ENCODE peak calls at places on chromosomes 3 and 15, in nine cellular contexts. One of them, this sample, is unnamed.
A peak's percentile ranks its signal among the peaks of the same experiment; 100 is the strongest.

GRCh38 chr15:54280726-54281125 is 302.5 kb downstream of the UNC13C start:
- DNase-seq in fibroblast of the aortic adventitia: no peak
- DNase-seq in mucosa of descending colon: no peak
- DNase-seq in right atrium auricular region: no peak
- DNase-seq in MCF 10A: no peak
- DNase-seq in B cell: no peak
- DNase-seq in heart left ventricle: no peak
- DNase-seq in uterus: no peak
- DNase-seq in cardiac fibroblast: no peak
- DNase-seq in this sample: no peak

GRCh38 chr3:38131621-38132369 is 5.1 kb downstream of the ACAA1 start:
- DNase-seq in fibroblast of the aortic adventitia: peak; percentile 42
- DNase-seq in mucosa of descending colon: peak; percentile 59
- DNase-seq in right atrium auricular region: no peak
- DNase-seq in MCF 10A: peak; percentile 60
- DNase-seq in B cell: peak; percentile 22
- DNase-seq in heart left ventricle: no peak
- DNase-seq in uterus: peak; percentile 12
- DNase-seq in cardiac fibroblast: peak; percentile 56
- DNase-seq in this sample: peak; percentile 47

GRCh38 chr3:69081583-69082262 is 1.6 kb upstream of the UBA3 start:
- DNase-seq in fibroblast of the aortic adventitia: no peak
- DNase-seq in mucosa of descending colon: no peak
- DNase-seq in right atrium auricular region: no peak
- DNase-seq in MCF 10A: peak; percentile 70
- DNase-seq in B cell: no peak
- DNase-seq in heart left ventricle: no peak
- DNase-seq in uterus: no peak
- DNase-seq in cardiac fibroblast: no peak
- DNase-seq in this sample: peak; percentile 35

GRCh38 chr3:85159376-85159775 is 200.6 kb downstream of the CADM2 start:
- DNase-seq in fibroblast of the aortic adventitia: no peak
- DNase-seq in mucosa of descending colon: peak; percentile 61
- DNase-seq in right atrium auricular region: no peak
- DNase-seq in MCF 10A: no peak
- DNase-seq in B cell: no peak
- DNase-seq in heart left ventricle: no peak
- DNase-seq in uterus: no peak
- DNase-seq in cardiac fibroblast: no peak
- DNase-seq in this sample: no peak

GRCh38 chr3:161401389-161401788 is 30.1 kb upstream of the SPTSSB start:
- DNase-seq in fibroblast of the aortic adventitia: no peak
- DNase-seq in mucosa of descending colon: no peak
- DNase-seq in right atrium auricular region: no peak
- DNase-seq in MCF 10A: no peak
- DNase-seq in B cell: no peak
- DNase-seq in heart left ventricle: no peak
- DNase-seq in uterus: no peak
- DNase-seq in cardiac fibroblast: no peak
- DNase-seq in this sample: no peak

GRCh38 chr3:21795863-21796392 is 44.9 kb upstream of the ZNF385D start:
- DNase-seq in fibroblast of the aortic adventitia: no peak
- DNase-seq in mucosa of descending colon: no peak
- DNase-seq in right atrium auricular region: no peak
- DNase-seq in MCF 10A: no peak
- DNase-seq in B cell: no peak
- DNase-seq in heart left ventricle: no peak
- DNase-seq in uterus: no peak
- DNase-seq in cardiac fibroblast: no peak
- DNase-seq in this sample: no peak

GRCh38 chr15:55742927-55743614 is at the start of gene PRTG:
- DNase-seq in fibroblast of the aortic adventitia: peak; percentile 75
- DNase-seq in mucosa of descending colon: peak; percentile 38
- DNase-seq in right atrium auricular region: peak; percentile 66
- DNase-seq in MCF 10A: peak; percentile 65
- DNase-seq in B cell: no peak
- DNase-seq in heart left ventricle: peak; percentile 79
- DNase-seq in uterus: peak; percentile 77
- DNase-seq in cardiac fibroblast: peak; percentile 74
- DNase-seq in this sample: no peak

GRCh38 chr3:128360243-128360642 is 106.4 kb downstream of the DNAJB8 start:
- DNase-seq in fibroblast of the aortic adventitia: no peak
- DNase-seq in mucosa of descending colon: no peak
- DNase-seq in right atrium auricular region: no peak
- DNase-seq in MCF 10A: no peak
- DNase-seq in B cell: no peak
- DNase-seq in heart left ventricle: no peak
- DNase-seq in uterus: no peak
- DNase-seq in cardiac fibroblast: peak; percentile 10
- DNase-seq in this sample: no peak

GRCh38 chr15:96170616-96171270 is 159.8 kb upstream of the NR2F2 start:
- DNase-seq in fibroblast of the aortic adventitia: no peak
- DNase-seq in mucosa of descending colon: no peak
- DNase-seq in right atrium auricular region: no peak
- DNase-seq in MCF 10A: no peak
- DNase-seq in B cell: no peak
- DNase-seq in heart left ventricle: no peak
- DNase-seq in uterus: no peak
- DNase-seq in cardiac fibroblast: no peak
- DNase-seq in this sample: no peak

GRCh38 chr3:40306336-40306735 is 3.2 kb upstream of the EIF1B start:
- DNase-seq in fibroblast of the aortic adventitia: no peak
- DNase-seq in mucosa of descending colon: no peak
- DNase-seq in right atrium auricular region: no peak
- DNase-seq in MCF 10A: no peak
- DNase-seq in B cell: no peak
- DNase-seq in heart left ventricle: no peak
- DNase-seq in uterus: no peak
- DNase-seq in cardiac fibroblast: peak; percentile 12
- DNase-seq in this sample: no peak

GRCh38 chr15:48935236-48935635 is 28.5 kb downstream of the SHC4 start:
- DNase-seq in fibroblast of the aortic adventitia: no peak
- DNase-seq in mucosa of descending colon: no peak
- DNase-seq in right atrium auricular region: no peak
- DNase-seq in MCF 10A: no peak
- DNase-seq in B cell: no peak
- DNase-seq in heart left ventricle: no peak
- DNase-seq in uterus: no peak
- DNase-seq in cardiac fibroblast: no peak
- DNase-seq in this sample: no peak

GRCh38 chr3:171142985-171143384 is 116.5 kb upstream of the SLC2A2 start:
- DNase-seq in fibroblast of the aortic adventitia: peak; percentile 43
- DNase-seq in mucosa of descending colon: no peak
- DNase-seq in right atrium auricular region: no peak
- DNase-seq in MCF 10A: peak; percentile 59
- DNase-seq in B cell: no peak
- DNase-seq in heart left ventricle: no peak
- DNase-seq in uterus: no peak
- DNase-seq in cardiac fibroblast: peak; percentile 16
- DNase-seq in this sample: no peak

GRCh38 chr15:73331501-73331900 is 37.3 kb downstream of the HCN4 start:
- DNase-seq in fibroblast of the aortic adventitia: no peak
- DNase-seq in mucosa of descending colon: no peak
- DNase-seq in right atrium auricular region: no peak
- DNase-seq in MCF 10A: no peak
- DNase-seq in B cell: no peak
- DNase-seq in heart left ventricle: no peak
- DNase-seq in uterus: no peak
- DNase-seq in cardiac fibroblast: no peak
- DNase-seq in this sample: no peak

GRCh38 chr3:131083190-131083863 is 56.6 kb downstream of the NEK11 start:
- DNase-seq in fibroblast of the aortic adventitia: peak; percentile 15
- DNase-seq in mucosa of descending colon: peak; percentile 20
- DNase-seq in right atrium auricular region: no peak
- DNase-seq in MCF 10A: peak; percentile 1
- DNase-seq in B cell: peak; percentile 2
- DNase-seq in heart left ventricle: peak; percentile 38
- DNase-seq in uterus: no peak
- DNase-seq in cardiac fibroblast: peak; percentile 14
- DNase-seq in this sample: no peak

GRCh38 chr3:50600141-50600753 is 11.3 kb downstream of the CISH start:
- DNase-seq in fibroblast of the aortic adventitia: no peak
- DNase-seq in mucosa of descending colon: no peak
- DNase-seq in right atrium auricular region: no peak
- DNase-seq in MCF 10A: no peak
- DNase-seq in B cell: no peak
- DNase-seq in heart left ventricle: no peak
- DNase-seq in uterus: no peak
- DNase-seq in cardiac fibroblast: no peak
- DNase-seq in this sample: peak; percentile 65

GRCh38 chr15:66172339-66172980 is 81.1 kb downstream of the MEGF11 start:
- DNase-seq in fibroblast of the aortic adventitia: no peak
- DNase-seq in mucosa of descending colon: no peak
- DNase-seq in right atrium auricular region: no peak
- DNase-seq in MCF 10A: no peak
- DNase-seq in B cell: no peak
- DNase-seq in heart left ventricle: no peak
- DNase-seq in uterus: no peak
- DNase-seq in cardiac fibroblast: no peak
- DNase-seq in this sample: no peak

GRCh38 chr15:94924971-94925593 is 693.7 kb downstream of the MCTP2 start:
- DNase-seq in fibroblast of the aortic adventitia: no peak
- DNase-seq in mucosa of descending colon: no peak
- DNase-seq in right atrium auricular region: peak; percentile 67
- DNase-seq in MCF 10A: no peak
- DNase-seq in B cell: no peak
- DNase-seq in heart left ventricle: no peak
- DNase-seq in uterus: no peak
- DNase-seq in cardiac fibroblast: peak; percentile 3
- DNase-seq in this sample: no peak

GRCh38 chr3:165070682-165071081 is 7.6 kb downstream of the SI start:
- DNase-seq in fibroblast of the aortic adventitia: no peak
- DNase-seq in mucosa of descending colon: peak; percentile 15
- DNase-seq in right atrium auricular region: no peak
- DNase-seq in MCF 10A: peak; percentile 2
- DNase-seq in B cell: no peak
- DNase-seq in heart left ventricle: no peak
- DNase-seq in uterus: no peak
- DNase-seq in cardiac fibroblast: no peak
- DNase-seq in this sample: no peak

GRCh38 chr3:54891540-54891897 is 36.3 kb downstream of the LRTM1 start:
- DNase-seq in fibroblast of the aortic adventitia: peak; percentile 96
- DNase-seq in mucosa of descending colon: peak; percentile 78
- DNase-seq in right atrium auricular region: peak; percentile 88
- DNase-seq in MCF 10A: peak; percentile 99
- DNase-seq in B cell: no peak
- DNase-seq in heart left ventricle: peak; percentile 72
- DNase-seq in uterus: peak; percentile 90
- DNase-seq in cardiac fibroblast: peak; percentile 96
- DNase-seq in this sample: no peak
- TF ChIP-seq CTCF in fibroblast of the aortic adventitia: peak; percentile 77
- TF ChIP-seq CTCF in mucosa of descending colon: peak; percentile 28
- TF ChIP-seq CTCF in right atrium auricular region: peak; percentile 27
- TF ChIP-seq CTCF in MCF 10A: peak; percentile 42
- TF ChIP-seq CTCF in B cell: no peak
- TF ChIP-seq CTCF in heart left ventricle: peak; percentile 30
- TF ChIP-seq CTCF in uterus: peak; percentile 55
- TF ChIP-seq CTCF in cardiac fibroblast: peak; percentile 70
- TF ChIP-seq CTCF in this sample: no peak

GRCh38 chr3:138479355-138479964 is 45.0 kb downstream of the ESYT3 start:
- DNase-seq in fibroblast of the aortic adventitia: peak; percentile 46
- DNase-seq in mucosa of descending colon: peak; percentile 38
- DNase-seq in right atrium auricular region: no peak
- DNase-seq in MCF 10A: peak; percentile 62
- DNase-seq in B cell: peak; percentile 28
- DNase-seq in heart left ventricle: no peak
- DNase-seq in uterus: no peak
- DNase-seq in cardiac fibroblast: peak; percentile 58
- DNase-seq in this sample: peak; percentile 60
- TF ChIP-seq CTCF in fibroblast of the aortic adventitia: peak; percentile 87
- TF ChIP-seq CTCF in mucosa of descending colon: peak; percentile 29
- TF ChIP-seq CTCF in right atrium auricular region: peak; percentile 38
- TF ChIP-seq CTCF in MCF 10A: peak; percentile 88
- TF ChIP-seq CTCF in B cell: peak; percentile 51
- TF ChIP-seq CTCF in heart left ventricle: peak; percentile 36
- TF ChIP-seq CTCF in uterus: no peak
- TF ChIP-seq CTCF in cardiac fibroblast: peak; percentile 89
- TF ChIP-seq CTCF in this sample: peak; percentile 58

GRCh38 chr3:140910860-140911259 is 30.8 kb upstream of the SLC25A36 start:
- DNase-seq in fibroblast of the aortic adventitia: peak; percentile 20
- DNase-seq in mucosa of descending colon: no peak
- DNase-seq in right atrium auricular region: no peak
- DNase-seq in MCF 10A: no peak
- DNase-seq in B cell: no peak
- DNase-seq in heart left ventricle: no peak
- DNase-seq in uterus: no peak
- DNase-seq in cardiac fibroblast: peak; percentile 30
- DNase-seq in this sample: peak; percentile 5
- TF ChIP-seq CTCF in fibroblast of the aortic adventitia: no peak
- TF ChIP-seq CTCF in mucosa of descending colon: no peak
- TF ChIP-seq CTCF in right atrium auricular region: no peak
- TF ChIP-seq CTCF in MCF 10A: no peak
- TF ChIP-seq CTCF in B cell: no peak
- TF ChIP-seq CTCF in heart left ventricle: no peak
- TF ChIP-seq CTCF in uterus: no peak
- TF ChIP-seq CTCF in cardiac fibroblast: peak; percentile 12
- TF ChIP-seq CTCF in this sample: no peak

GRCh38 chr3:94543161-94543560 is 480.3 kb downstream of the NSUN3 start:
- DNase-seq in fibroblast of the aortic adventitia: no peak
- DNase-seq in mucosa of descending colon: no peak
- DNase-seq in right atrium auricular region: no peak
- DNase-seq in MCF 10A: no peak
- DNase-seq in B cell: no peak
- DNase-seq in heart left ventricle: no peak
- DNase-seq in uterus: no peak
- DNase-seq in cardiac fibroblast: no peak
- DNase-seq in this sample: no peak

GRCh38 chr3:94544131-94544530 is 481.3 kb downstream of the NSUN3 start:
- DNase-seq in fibroblast of the aortic adventitia: no peak
- DNase-seq in mucosa of descending colon: no peak
- DNase-seq in right atrium auricular region: no peak
- DNase-seq in MCF 10A: no peak
- DNase-seq in B cell: no peak
- DNase-seq in heart left ventricle: no peak
- DNase-seq in uterus: no peak
- DNase-seq in cardiac fibroblast: no peak
- DNase-seq in this sample: no peak

DNA sequence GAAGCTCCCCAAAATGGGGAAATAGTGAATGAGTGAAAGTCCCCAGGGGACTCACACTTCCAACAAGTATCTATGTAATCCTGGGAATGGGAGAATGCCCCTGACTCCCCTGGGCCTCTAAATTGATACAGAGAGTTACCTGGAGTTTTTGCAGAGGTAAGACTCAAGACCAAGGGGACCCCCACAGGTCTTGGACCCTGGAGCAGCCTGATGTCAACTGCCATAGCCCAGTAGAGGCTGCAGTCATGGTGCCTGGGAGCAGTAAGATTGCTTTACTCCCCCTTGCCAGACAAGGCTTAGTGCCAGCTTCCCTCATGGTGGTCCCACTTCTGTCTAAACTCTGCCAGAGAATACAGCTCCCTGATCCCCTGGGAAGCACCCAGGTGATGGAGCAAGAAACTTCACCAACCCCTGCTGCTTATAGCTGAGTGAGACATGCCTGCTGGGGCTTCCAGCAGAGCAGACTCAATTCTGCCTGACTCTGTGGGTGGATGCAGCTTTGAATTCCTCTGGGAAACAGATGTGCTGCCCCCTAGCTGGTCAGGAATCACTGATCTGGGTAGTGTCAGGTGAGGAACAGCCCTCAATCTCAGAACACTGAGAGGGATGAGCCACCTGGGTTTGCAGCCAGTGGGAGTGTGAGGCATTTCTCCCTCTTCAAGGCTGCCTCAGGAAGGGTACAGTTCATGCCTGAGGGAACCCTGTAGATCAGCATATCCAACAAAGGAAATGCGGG is 485.9 kb downstream of the NSUN3 start:
- DNase-seq in fibroblast of the aortic adventitia: no peak
- DNase-seq in mucosa of descending colon: no peak
- DNase-seq in right atrium auricular region: no peak
- DNase-seq in MCF 10A: peak; percentile 5
- DNase-seq in B cell: no peak
- DNase-seq in heart left ventricle: no peak
- DNase-seq in uterus: no peak
- DNase-seq in cardiac fibroblast: no peak
- DNase-seq in this sample: no peak
- TF ChIP-seq CTCF in fibroblast of the aortic adventitia: no peak
- TF ChIP-seq CTCF in mucosa of descending colon: no peak
- TF ChIP-seq CTCF in right atrium auricular region: no peak
- TF ChIP-seq CTCF in MCF 10A: no peak
- TF ChIP-seq CTCF in B cell: no peak
- TF ChIP-seq CTCF in heart left ventricle: no peak
- TF ChIP-seq CTCF in uterus: no peak
- TF ChIP-seq CTCF in cardiac fibroblast: no peak
- TF ChIP-seq CTCF in this sample: no peak

This sample was measured in activated CD8-positive, alpha-beta T cell treated with anti-CD3 and anti-CD28 coated beads for 36 hours.